ENCODE peak calls at places on chromosomes 7 and 10, in four cellular contexts. One of them, this sample, is unnamed.

GRCh38 chr10:75034131-75034512 is 77.3 kb upstream of the SAMD8 start:
- DNase-seq in H7: no peak
- DNase-seq in RCC 7860: no peak
- DNase-seq in astrocyte of the spinal cord: no peak
- DNase-seq in this sample: no peak

GRCh38 chr7:50214771-50215170 is 89.7 kb upstream of the IKZF1 start:
- DNase-seq in H7: no peak
- DNase-seq in RCC 7860: no peak
- DNase-seq in astrocyte of the spinal cord: no peak
- DNase-seq in this sample: no peak

GRCh38 chr10:11195017-11195586 is 177.4 kb downstream of the CELF2 start:
- DNase-seq in H7: no peak
- DNase-seq in RCC 7860: no peak
- DNase-seq in astrocyte of the spinal cord: no peak
- DNase-seq in this sample: no peak

GRCh38 chr7:129779602-129780256 is 168.2 kb downstream of the NRF1 start:
- DNase-seq in H7: peak
- DNase-seq in RCC 7860: peak
- DNase-seq in astrocyte of the spinal cord: no peak
- DNase-seq in this sample: no peak

GRCh38 chr10:97291357-97292096 is 910 bp downstream of the ARHGAP19 start:
- DNase-seq in H7: peak
- DNase-seq in RCC 7860: no peak
- DNase-seq in astrocyte of the spinal cord: no peak
- DNase-seq in this sample: no peak

GRCh38 chr7:2607122-2607912 is 24.5 kb upstream of the TTYH3 start:
- DNase-seq in H7: peak
- DNase-seq in RCC 7860: no peak
- DNase-seq in astrocyte of the spinal cord: no peak
- DNase-seq in this sample: no peak

GRCh38 chr7:26688388-26688787 is 176.0 kb downstream of the SKAP2 start:
- DNase-seq in H7: no peak
- DNase-seq in RCC 7860: no peak
- DNase-seq in astrocyte of the spinal cord: no peak
- DNase-seq in this sample: no peak

GRCh38 chr10:1736180-1736971 is 949 bp downstream of the ADARB2 start:
- DNase-seq in H7: peak
- DNase-seq in RCC 7860: no peak
- DNase-seq in astrocyte of the spinal cord: no peak
- DNase-seq in this sample: no peak

GRCh38 chr7:50552139-50552538 is 13.1 kb downstream of the DDC start:
- DNase-seq in H7: no peak
- DNase-seq in RCC 7860: no peak
- DNase-seq in astrocyte of the spinal cord: no peak
- DNase-seq in this sample: no peak

GRCh38 chr10:71331736-71332135 is 12.7 kb downstream of the SLC29A3 start:
- DNase-seq in H7: no peak
- DNase-seq in RCC 7860: no peak
- DNase-seq in astrocyte of the spinal cord: no peak
- DNase-seq in this sample: no peak

GRCh38 chr7:15407910-15408309 is 153.9 kb downstream of the AGMO start:
- DNase-seq in H7: no peak
- DNase-seq in RCC 7860: no peak
- DNase-seq in astrocyte of the spinal cord: no peak
- DNase-seq in this sample: no peak

GRCh38 chr7:33979807-33980355 is 74.5 kb downstream of the BMPER start:
- DNase-seq in H7: no peak
- DNase-seq in RCC 7860: peak
- DNase-seq in astrocyte of the spinal cord: peak
- DNase-seq in this sample: no peak